ENCODE peak calls at places on chromosomes 12 and 14, in four cellular contexts. Q is heart right ventricle; A is neural crest cell; X is effector memory CD8-positive, alpha-beta T cell. S is an unnamed sample.

GRCh38 chr14:51578853-51579252 is 72.9 kb upstream of the FRMD6 start:
- DNase-seq in Q (no peak), A (no peak), X (no peak), S (no peak)

GRCh38 chr12:76220980-76221379 is 127.2 kb downstream of the BBS10 start:
- DNase-seq in Q (no peak), A (no peak), X (no peak), S (no peak)

GRCh38 chr14:104135121-104135903 is 3.1 kb upstream of the KIF26A start:
- DNase-seq in Q (no peak), A (peak), X (no peak), S (no peak)

GRCh38 chr14:102195446-102195845 is 55.7 kb downstream of the WDR20 start:
- DNase-seq in Q (no peak), A (no peak), X (no peak), S (no peak)

GRCh38 chr12:112191201-112191600 is 65.8 kb downstream of the TRAFD1 start:
- DNase-seq in Q (no peak), A (no peak), X (no peak), S (no peak)

GRCh38 chr12:62848418-62848817 is 86.5 kb downstream of the PPM1H start:
- DNase-seq in Q (no peak), A (no peak), X (no peak), S (peak)

GRCh38 chr14:30584058-30584630 is 25.2 kb downstream of the G2E3 start:
- DNase-seq in Q (no peak), A (no peak), X (no peak), S (no peak)

GRCh38 chr12:3458041-3458440 is 33.0 kb upstream of the PRMT8 start:
- DNase-seq in Q (no peak), A (no peak), X (no peak), S (peak)

GRCh38 chr12:109944975-109945374 is 44.9 kb downstream of the TCHP start:
- DNase-seq in Q (peak), A (peak), X (no peak), S (no peak)

GRCh38 chr14:56378474-56378873 is 201.1 kb upstream of the TMEM260 start:
- DNase-seq in Q (no peak), A (no peak), X (no peak), S (no peak)

GRCh38 chr14:84112589-84112988 is 1417.4 kb upstream of the FLRT2 start:
- DNase-seq in Q (no peak), A (no peak), X (no peak), S (no peak)

GRCh38 chr14:73783107-73783727 is 68.4 kb upstream of the PTGR2 start:
- DNase-seq in Q (no peak), A (peak), X (no peak), S (no peak)

GRCh38 chr14:31942216-31942841 is 134.8 kb upstream of the ARHGAP5 start:
- DNase-seq in Q (no peak), A (no peak), X (no peak), S (no peak)

GRCh38 chr14:50001999-50002925 is 109.4 kb downstream of the ARF6 start:
- DNase-seq in Q (no peak), A (no peak), X (peak), S (peak)

GRCh38 chr14:103232831-103233319 is 101.2 kb upstream of the EIF5 start:
- DNase-seq in Q (no peak), A (no peak), X (no peak), S (no peak)

GRCh38 chr14:69685217-69685616 is 73.8 kb downstream of the SUSD6 start:
- DNase-seq in Q (no peak), A (no peak), X (no peak), S (no peak)

GRCh38 chr14:25516838-25517237 is 466.9 kb upstream of the STXBP6 start:
- DNase-seq in Q (no peak), A (no peak), X (no peak), S (no peak)

GRCh38 chr12:93441111-93441616 is 583 bp downstream of the UBE2N start:
- DNase-seq in Q (peak), A (no peak), X (peak), S (no peak)

GRCh38 chr14:101969480-101969879 is 5.1 kb downstream of the DYNC1H1 start:
- DNase-seq in Q (no peak), A (no peak), X (no peak), S (no peak)

GRCh38 chr14:72796935-72797334 is 97.0 kb downstream of the DPF3 start:
- DNase-seq in Q (no peak), A (no peak), X (no peak), S (no peak)

GRCh38 chr14:50101417-50101816 is 15.0 kb downstream of the VCPKMT start:
- DNase-seq in Q (no peak), A (no peak), X (no peak), S (no peak)

GRCh38 chr12:108750471-108751402 is 19.4 kb upstream of the CORO1C start:
- DNase-seq in Q (no peak), A (no peak), X (no peak), S (no peak)

GRCh38 chr12:112261559-112261958 is 120.7 kb downstream of the HECTD4 start:
- DNase-seq in Q (no peak), A (no peak), X (no peak), S (no peak)

GRCh38 chr14:67491741-67492504 is 3.4 kb upstream of the TMEM229B start:
- DNase-seq in Q (peak), A (no peak), X (no peak), S (no peak)

GRCh38 chr14:70555890-70556289 is 21.1 kb upstream of the ADAM20 start:
- DNase-seq in Q (peak), A (no peak), X (no peak), S (no peak)

GRCh38 chr14:52333108-52333507 is 19.0 kb downstream of the PTGER2 start:
- DNase-seq in Q (no peak), A (no peak), X (no peak), S (no peak)

GRCh38 chr14:104895207-104895785 is 29.4 kb upstream of the PLD4 start:
- DNase-seq in Q (no peak), A (no peak), X (no peak), S (no peak)

S was measured in HS-27A.